ENCODE peak calls at places on chromosomes 7 and 10, in five cellular contexts. W is breast epithelium, O is esophagus muscularis mucosa, P is IMR-90, J is gastrocnemius medialis. M is an unnamed sample.
A peak's percentile ranks its signal among the peaks of the same experiment; 100 is the strongest.

GRCh38 chr7:105581066-105581811 is at the start of gene EFCAB10:
- DNase-seq in P (peak; percentile 38), O (no peak), W (no peak), J (no peak), M (peak; percentile 71)

GRCh38 chr10:77548157-77548556 is 89.5 kb downstream of the KCNMA1 start:
- DNase-seq in O (no peak), W (no peak), P (no peak), J (peak; percentile 96), M (no peak)

GRCh38 chr7:112886171-112886570 is 96.0 kb upstream of the TMEM168 start:
- DNase-seq in P (no peak), J (no peak), W (no peak), O (no peak), M (no peak)

GRCh38 chr10:123149568-123150228 is 1.8 kb downstream of the HMX2 start:
- DNase-seq in P (peak; percentile 42), O (no peak), J (no peak), W (no peak), M (no peak)

GRCh38 chr10:28754930-28755718 is 77.8 kb downstream of the BAMBI start:
- DNase-seq in O (no peak), P (peak; percentile 67), J (no peak), W (no peak), M (no peak)

GRCh38 chr7:16644624-16644986 is 949 bp downstream of the ANKMY2 start:
- DNase-seq in W (peak; percentile 28), J (peak; percentile 33), P (peak; percentile 47), O (no peak), M (peak; percentile 50)

GRCh38 chr7:91798425-91798824 is 82.1 kb downstream of the MTERF1 start:
- DNase-seq in P (no peak), O (no peak), W (no peak), J (no peak), M (no peak)

GRCh38 chr7:47804767-47805545 is 143.3 kb downstream of the PKD1L1 start:
- DNase-seq in W (no peak), J (no peak), O (no peak), P (peak; percentile 75), M (no peak)

GRCh38 chr7:8185907-8186306 is 76.1 kb downstream of the ICA1 start:
- DNase-seq in J (no peak), P (no peak), W (no peak), O (no peak), M (no peak)

GRCh38 chr10:98167191-98167590 is 32.7 kb downstream of the R3HCC1L start:
- DNase-seq in P (no peak), W (no peak), J (no peak), O (no peak), M (no peak)

GRCh38 chr7:133230591-133231194 is 22.2 kb upstream of the EXOC4 start:
- DNase-seq in P (peak; percentile 56), J (no peak), W (no peak), O (no peak), M (peak; percentile 61)

GRCh38 chr10:103493911-103494877 is 689 bp downstream of the NEURL1 start:
- DNase-seq in P (no peak), W (no peak), O (no peak), J (no peak), M (peak; percentile 38)

GRCh38 chr7:75663302-75663907 is 75.3 kb downstream of the HIP1 start:
- DNase-seq in O (no peak), W (no peak), P (no peak), J (no peak), M (no peak)

GRCh38 chr7:30022991-30023390 is 3.5 kb downstream of the FKBP14 start:
- DNase-seq in P (no peak), W (no peak), O (no peak), J (no peak), M (no peak)

GRCh38 chr7:31791881-31792280 is 104.9 kb downstream of the PPP1R17 start:
- DNase-seq in O (no peak), P (peak; percentile 72), J (no peak), W (no peak), M (no peak)

GRCh38 chr10:128727114-128727513 is 600.9 kb upstream of the MKI67 start:
- DNase-seq in O (no peak), J (no peak), W (no peak), P (no peak), M (no peak)

GRCh38 chr10:72259491-72260214 is 14.1 kb upstream of the DDIT4 start:
- DNase-seq in O (no peak), J (no peak), W (no peak), P (peak; percentile 80), M (no peak)

GRCh38 chr10:5546891-5547683 is 22.3 kb downstream of the CALML3 start:
- DNase-seq in W (peak; percentile 76), P (peak; percentile 67), J (no peak), O (no peak), M (peak; percentile 79)

GRCh38 chr7:128084896-128085608 is 53.8 kb upstream of the LRRC4 start:
- DNase-seq in J (no peak), O (no peak), P (peak; percentile 77), W (no peak), M (peak; percentile 76)

GRCh38 chr10:59830601-59831259 is 75.6 kb downstream of the CCDC6 start:
- DNase-seq in P (peak; percentile 56), J (no peak), W (no peak), O (no peak), M (peak; percentile 39)

GRCh38 chr10:62990126-62990525 is 143.0 kb upstream of the NRBF2 start:
- DNase-seq in P (no peak), J (no peak), W (no peak), O (no peak), M (no peak)

DNA sequence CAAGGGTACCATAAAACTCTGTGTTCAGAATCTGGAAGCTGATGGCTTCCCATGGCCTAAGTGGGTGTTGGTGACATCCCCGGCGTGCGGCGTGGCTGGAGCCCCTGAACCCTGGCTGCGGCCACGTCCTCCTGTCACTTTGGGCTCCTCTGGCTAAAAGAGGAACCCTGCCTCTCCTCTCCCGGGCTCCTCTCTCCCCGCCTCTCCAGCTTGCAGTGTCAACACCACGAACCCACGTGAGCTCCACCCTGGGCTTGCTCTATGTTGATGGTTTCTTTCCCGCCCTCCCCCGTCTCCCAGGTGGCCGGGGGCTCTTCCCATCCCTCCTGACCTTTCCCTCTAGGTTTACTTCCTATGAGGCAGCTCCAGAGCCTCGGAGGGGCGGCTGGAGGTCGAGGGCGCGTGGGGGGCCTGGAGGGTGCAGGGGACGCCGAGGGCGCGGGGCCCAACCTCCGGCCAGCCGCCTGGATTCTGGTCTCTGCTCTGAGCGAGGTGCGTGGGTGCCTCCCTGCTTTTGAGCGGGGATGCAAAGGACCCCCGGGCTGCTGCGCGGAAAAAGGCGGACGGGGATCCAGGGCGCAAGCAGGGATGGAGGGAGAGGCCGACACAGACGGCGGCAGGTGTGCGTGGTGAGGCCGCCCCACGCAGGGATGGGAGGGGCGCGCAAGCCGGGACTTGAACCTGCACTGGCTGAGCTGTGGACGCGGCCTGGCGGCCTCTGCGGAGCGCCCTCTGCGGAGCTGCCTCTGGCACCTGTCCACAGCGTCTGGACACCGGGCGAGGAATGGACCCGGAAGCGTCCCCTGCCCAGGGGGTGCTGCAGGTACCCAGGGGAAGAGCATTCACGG is 115.5 kb upstream of the DIP2C start:
- DNase-seq in O (no peak), J (no peak), W (no peak), P (no peak), M (no peak)
- TF ChIP-seq POLR2A in O (no peak), J (no peak), W (no peak), P (no peak), M (no peak)

DNA sequence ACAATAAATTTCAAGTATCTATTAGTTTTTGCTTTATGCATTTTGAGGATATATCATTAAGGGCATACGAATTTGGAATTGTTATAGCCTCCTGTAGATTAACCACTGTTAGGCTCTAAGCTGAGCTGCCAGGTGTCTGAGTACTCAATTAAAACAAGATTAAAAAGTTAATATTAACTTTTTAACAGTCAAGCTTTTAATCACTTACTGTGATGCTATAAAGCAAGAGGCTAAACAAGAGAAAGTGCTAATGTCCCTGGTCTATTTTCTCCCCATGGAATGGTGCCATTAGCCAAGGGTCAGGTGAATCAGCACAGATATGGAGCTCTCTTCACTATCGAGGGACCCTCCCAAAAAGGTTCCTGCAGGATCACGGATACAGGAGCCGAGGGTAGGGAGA is 9.7 kb downstream of the GSAP start:
- DNase-seq in O (no peak), P (no peak), W (no peak), J (no peak), M (no peak)
- H3K4me1 ChIP-seq in O (peaks cover 23% of the 10 kb centered on the region), P (peaks cover 3% of the 10 kb centered on the region), W (no peaks in the 10 kb centered on the region), J (no peaks in the 10 kb centered on the region), M (peaks cover 49% of the 10 kb centered on the region)

DNA sequence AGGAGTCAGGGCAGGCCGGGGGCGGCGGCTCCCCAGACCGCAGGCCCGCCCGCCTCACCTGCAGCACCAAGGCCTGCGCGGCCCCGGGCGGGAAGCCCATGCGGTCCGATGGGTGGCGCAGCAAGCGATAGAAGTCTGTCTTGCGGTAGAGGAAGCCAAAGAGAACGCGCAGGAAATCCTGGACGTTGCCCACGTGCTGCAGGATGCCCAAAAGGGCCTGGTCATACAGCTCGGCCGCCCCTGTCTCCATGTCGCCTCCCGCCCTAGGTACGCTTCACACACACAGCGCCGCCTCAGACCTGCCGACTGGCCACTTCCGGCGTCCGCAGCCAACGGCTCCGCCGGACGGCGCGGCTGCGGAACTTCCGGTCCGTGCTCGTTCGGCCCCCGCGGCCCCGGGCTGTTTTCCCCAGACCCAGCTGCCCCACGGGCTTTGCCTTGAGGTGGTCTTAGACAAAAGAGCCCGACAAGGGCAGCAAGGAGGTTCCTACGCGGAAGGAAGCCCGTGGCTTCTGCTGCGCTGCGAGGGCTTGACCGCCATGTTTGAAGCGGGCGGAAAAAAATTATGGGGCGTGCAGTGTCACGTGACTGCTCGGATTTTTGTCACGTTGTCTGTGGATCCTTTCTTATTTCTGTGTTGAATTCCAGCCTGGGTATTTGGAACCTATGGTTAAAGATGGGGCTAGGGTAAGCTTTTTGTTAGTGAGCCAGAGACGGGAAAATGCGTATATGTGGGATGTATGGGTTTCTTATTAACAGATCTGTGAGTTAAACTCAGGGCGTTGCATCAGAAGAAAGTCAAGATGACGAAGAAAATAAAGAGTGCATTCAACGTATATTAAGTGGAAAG is at the start of gene NUDCD3:
- DNase-seq in J (peak; percentile 83), W (peak; percentile 73), O (peak; percentile 97), P (peak; percentile 77), M (peak; percentile 89)
- TF ChIP-seq CTCF in J (peak; percentile 23), W (no peak), O (peak; percentile 28), P (peak; percentile 11), M (peak; percentile 16)

DNA sequence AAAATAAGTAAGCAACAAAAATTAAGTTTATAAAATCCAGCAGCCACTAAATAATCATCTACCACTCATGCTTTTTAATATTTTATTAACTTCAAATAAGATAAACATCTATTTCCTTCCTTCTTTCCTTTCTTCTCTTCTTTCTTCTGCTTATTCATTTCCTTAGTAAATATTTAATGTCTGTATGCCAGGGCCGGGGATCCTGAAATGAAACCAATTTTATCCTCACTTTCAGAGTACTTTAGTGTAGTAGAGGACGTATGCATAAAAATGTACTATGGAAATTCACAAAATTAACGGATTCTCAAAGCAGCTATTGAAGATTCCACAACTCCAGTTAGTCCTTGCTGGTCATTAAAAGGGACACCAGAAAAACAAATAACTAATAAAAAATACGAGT is 224.7 kb downstream of the VTI1A start:
- DNase-seq in J (no peak), O (no peak), P (no peak), W (no peak), M (no peak)
- TF ChIP-seq POLR2A in J (no peak), O (no peak), P (no peak), W (no peak), M (no peak)

M was measured in body of pancreas.